ENCODE peak calls at places on chromosomes 2 and 18, in ten cellular contexts. One of them, this sample, is unnamed.

GRCh38 chr2:219687882-219688559 is 60.6 kb downstream of the SLC4A3 start:
- DNase-seq in hypothalamus: no peak
- DNase-seq in HT1080: no peak
- DNase-seq in pancreas: no peak
- DNase-seq in progenitor cell of endocrine pancreas: no peak
- DNase-seq in T-cell: no peak
- DNase-seq in DMS79 treated with DMSO at 0.1 percent for 48 hours: no peak
- DNase-seq in T-helper 1 cell: no peak
- DNase-seq in T1000: no peak
- DNase-seq in smooth muscle cell of the brain vasculature: no peak
- DNase-seq in this sample: no peak

GRCh38 chr18:41532344-41533086 is 422.5 kb upstream of the PIK3C3 start:
- DNase-seq in progenitor cell of endocrine pancreas: no peak
- DNase-seq in DMS79 treated with DMSO at 0.1 percent for 48 hours: no peak
- DNase-seq in T-cell: no peak
- DNase-seq in hypothalamus: no peak
- DNase-seq in HT1080: peak; percentile 45
- DNase-seq in pancreas: no peak
- DNase-seq in T-helper 1 cell: no peak
- DNase-seq in smooth muscle cell of the brain vasculature: no peak
- DNase-seq in T1000: no peak
- DNase-seq in this sample: no peak

GRCh38 chr2:211093743-211094303 is 537.4 kb downstream of the CPS1 start:
- DNase-seq in HT1080: peak; percentile 10
- DNase-seq in T-cell: no peak
- DNase-seq in hypothalamus: no peak
- DNase-seq in DMS79 treated with DMSO at 0.1 percent for 48 hours: no peak
- DNase-seq in T-helper 1 cell: no peak
- DNase-seq in progenitor cell of endocrine pancreas: no peak
- DNase-seq in smooth muscle cell of the brain vasculature: no peak
- DNase-seq in pancreas: no peak
- DNase-seq in T1000: no peak
- DNase-seq in this sample: no peak

GRCh38 chr2:25198209-25198525 is 29.8 kb upstream of the POMC start:
- DNase-seq in smooth muscle cell of the brain vasculature: no peak
- DNase-seq in pancreas: no peak
- DNase-seq in T-helper 1 cell: no peak
- DNase-seq in DMS79 treated with DMSO at 0.1 percent for 48 hours: no peak
- DNase-seq in T1000: no peak
- DNase-seq in progenitor cell of endocrine pancreas: no peak
- DNase-seq in T-cell: no peak
- DNase-seq in HT1080: no peak
- DNase-seq in hypothalamus: no peak
- DNase-seq in this sample: no peak

GRCh38 chr18:71011389-71011788 is 722.5 kb downstream of the SOCS6 start:
- DNase-seq in HT1080: no peak
- DNase-seq in progenitor cell of endocrine pancreas: no peak
- DNase-seq in pancreas: no peak
- DNase-seq in T-helper 1 cell: no peak
- DNase-seq in DMS79 treated with DMSO at 0.1 percent for 48 hours: no peak
- DNase-seq in T-cell: no peak
- DNase-seq in T1000: no peak
- DNase-seq in smooth muscle cell of the brain vasculature: no peak
- DNase-seq in hypothalamus: no peak
- DNase-seq in this sample: no peak

GRCh38 chr2:181680055-181680936 is at the start of gene NEUROD1:
- DNase-seq in T-helper 1 cell: no peak
- DNase-seq in smooth muscle cell of the brain vasculature: no peak
- DNase-seq in DMS79 treated with DMSO at 0.1 percent for 48 hours: peak; percentile 39
- DNase-seq in HT1080: no peak
- DNase-seq in progenitor cell of endocrine pancreas: no peak
- DNase-seq in T-cell: no peak
- DNase-seq in T1000: no peak
- DNase-seq in hypothalamus: no peak
- DNase-seq in pancreas: peak; percentile 76
- DNase-seq in this sample: no peak

GRCh38 chr2:67579207-67579606 is 182.1 kb downstream of the ETAA1 start:
- DNase-seq in smooth muscle cell of the brain vasculature: no peak
- DNase-seq in HT1080: no peak
- DNase-seq in pancreas: no peak
- DNase-seq in progenitor cell of endocrine pancreas: no peak
- DNase-seq in hypothalamus: no peak
- DNase-seq in T-cell: no peak
- DNase-seq in T1000: no peak
- DNase-seq in DMS79 treated with DMSO at 0.1 percent for 48 hours: peak; percentile 42
- DNase-seq in T-helper 1 cell: no peak
- DNase-seq in this sample: no peak

GRCh38 chr2:98458207-98458606 is 13.5 kb downstream of the INPP4A start:
- DNase-seq in T-helper 1 cell: no peak
- DNase-seq in T1000: no peak
- DNase-seq in HT1080: peak; percentile 41
- DNase-seq in DMS79 treated with DMSO at 0.1 percent for 48 hours: no peak
- DNase-seq in progenitor cell of endocrine pancreas: no peak
- DNase-seq in smooth muscle cell of the brain vasculature: no peak
- DNase-seq in pancreas: no peak
- DNase-seq in T-cell: no peak
- DNase-seq in hypothalamus: no peak
- DNase-seq in this sample: no peak

GRCh38 chr2:224025874-224026273 is 13.2 kb downstream of the SERPINE2 start:
- DNase-seq in progenitor cell of endocrine pancreas: no peak
- DNase-seq in T-helper 1 cell: peak; percentile 19
- DNase-seq in smooth muscle cell of the brain vasculature: no peak
- DNase-seq in hypothalamus: no peak
- DNase-seq in DMS79 treated with DMSO at 0.1 percent for 48 hours: no peak
- DNase-seq in pancreas: no peak
- DNase-seq in T1000: no peak
- DNase-seq in T-cell: peak; percentile 63
- DNase-seq in HT1080: peak; percentile 45
- DNase-seq in this sample: peak; percentile 93

GRCh38 chr18:59286341-59286740 is 13.1 kb upstream of the RAX start:
- DNase-seq in T1000: no peak
- DNase-seq in hypothalamus: no peak
- DNase-seq in T-cell: no peak
- DNase-seq in T-helper 1 cell: no peak
- DNase-seq in HT1080: no peak
- DNase-seq in DMS79 treated with DMSO at 0.1 percent for 48 hours: no peak
- DNase-seq in smooth muscle cell of the brain vasculature: no peak
- DNase-seq in progenitor cell of endocrine pancreas: no peak
- DNase-seq in pancreas: no peak
- DNase-seq in this sample: no peak

GRCh38 chr2:19416784-19417684 is 58.6 kb upstream of the OSR1 start:
- DNase-seq in T-cell: no peak
- DNase-seq in progenitor cell of endocrine pancreas: no peak
- DNase-seq in HT1080: no peak
- DNase-seq in smooth muscle cell of the brain vasculature: no peak
- DNase-seq in pancreas: no peak
- DNase-seq in T1000: no peak
- DNase-seq in hypothalamus: no peak
- DNase-seq in T-helper 1 cell: no peak
- DNase-seq in DMS79 treated with DMSO at 0.1 percent for 48 hours: no peak
- DNase-seq in this sample: no peak

GRCh38 chr18:79497638-79498081 is 101.9 kb downstream of the NFATC1 start:
- DNase-seq in DMS79 treated with DMSO at 0.1 percent for 48 hours: no peak
- DNase-seq in T-helper 1 cell: no peak
- DNase-seq in smooth muscle cell of the brain vasculature: no peak
- DNase-seq in pancreas: no peak
- DNase-seq in T1000: no peak
- DNase-seq in T-cell: no peak
- DNase-seq in hypothalamus: no peak
- DNase-seq in progenitor cell of endocrine pancreas: no peak
- DNase-seq in HT1080: no peak
- DNase-seq in this sample: no peak

GRCh38 chr18:27843783-27844415 is 333.0 kb downstream of the CDH2 start:
- DNase-seq in progenitor cell of endocrine pancreas: no peak
- DNase-seq in smooth muscle cell of the brain vasculature: no peak
- DNase-seq in HT1080: peak; percentile 92
- DNase-seq in DMS79 treated with DMSO at 0.1 percent for 48 hours: no peak
- DNase-seq in pancreas: no peak
- DNase-seq in T-cell: no peak
- DNase-seq in T1000: peak; percentile 4
- DNase-seq in hypothalamus: no peak
- DNase-seq in T-helper 1 cell: no peak
- DNase-seq in this sample: no peak

GRCh38 chr18:54426085-54426665 is 68.5 kb downstream of the C18orf54 start:
- DNase-seq in T-helper 1 cell: no peak
- DNase-seq in T-cell: no peak
- DNase-seq in T1000: no peak
- DNase-seq in smooth muscle cell of the brain vasculature: no peak
- DNase-seq in DMS79 treated with DMSO at 0.1 percent for 48 hours: no peak
- DNase-seq in hypothalamus: no peak
- DNase-seq in progenitor cell of endocrine pancreas: no peak
- DNase-seq in pancreas: no peak
- DNase-seq in HT1080: no peak
- DNase-seq in this sample: no peak

GRCh38 chr2:168626610-168627009 is 170.5 kb downstream of the CERS6 start:
- DNase-seq in progenitor cell of endocrine pancreas: no peak
- DNase-seq in pancreas: no peak
- DNase-seq in T-cell: no peak
- DNase-seq in T-helper 1 cell: no peak
- DNase-seq in T1000: no peak
- DNase-seq in DMS79 treated with DMSO at 0.1 percent for 48 hours: no peak
- DNase-seq in HT1080: no peak
- DNase-seq in hypothalamus: no peak
- DNase-seq in smooth muscle cell of the brain vasculature: no peak
- DNase-seq in this sample: no peak

GRCh38 chr18:38551881-38552280 is 986.3 kb upstream of the CELF4 start:
- DNase-seq in T-cell: no peak
- DNase-seq in HT1080: no peak
- DNase-seq in progenitor cell of endocrine pancreas: no peak
- DNase-seq in T-helper 1 cell: no peak
- DNase-seq in T1000: no peak
- DNase-seq in pancreas: no peak
- DNase-seq in smooth muscle cell of the brain vasculature: no peak
- DNase-seq in hypothalamus: no peak
- DNase-seq in DMS79 treated with DMSO at 0.1 percent for 48 hours: no peak
- DNase-seq in this sample: no peak

GRCh38 chr2:70958759-70959158 is 19.7 kb upstream of the ANKRD53 start:
- DNase-seq in smooth muscle cell of the brain vasculature: no peak
- DNase-seq in T-cell: no peak
- DNase-seq in hypothalamus: no peak
- DNase-seq in DMS79 treated with DMSO at 0.1 percent for 48 hours: no peak
- DNase-seq in pancreas: no peak
- DNase-seq in progenitor cell of endocrine pancreas: no peak
- DNase-seq in HT1080: no peak
- DNase-seq in T-helper 1 cell: no peak
- DNase-seq in T1000: no peak
- DNase-seq in this sample: no peak

GRCh38 chr18:21307578-21307977 is 65.5 kb downstream of the GREB1L start:
- DNase-seq in progenitor cell of endocrine pancreas: no peak
- DNase-seq in T-cell: no peak
- DNase-seq in DMS79 treated with DMSO at 0.1 percent for 48 hours: no peak
- DNase-seq in hypothalamus: no peak
- DNase-seq in HT1080: no peak
- DNase-seq in T-helper 1 cell: no peak
- DNase-seq in smooth muscle cell of the brain vasculature: no peak
- DNase-seq in pancreas: no peak
- DNase-seq in T1000: no peak
- DNase-seq in this sample: no peak

GRCh38 chr2:216499641-216500218 is 1.1 kb downstream of the RPL37A start:
- DNase-seq in T1000: no peak
- DNase-seq in smooth muscle cell of the brain vasculature: no peak
- DNase-seq in pancreas: no peak
- DNase-seq in DMS79 treated with DMSO at 0.1 percent for 48 hours: no peak
- DNase-seq in HT1080: peak; percentile 31
- DNase-seq in T-helper 1 cell: no peak
- DNase-seq in hypothalamus: no peak
- DNase-seq in progenitor cell of endocrine pancreas: no peak
- DNase-seq in T-cell: no peak
- DNase-seq in this sample: no peak

GRCh38 chr2:43175187-43175490 is 51.3 kb downstream of the ZFP36L2 start:
- DNase-seq in T-helper 1 cell: no peak
- DNase-seq in DMS79 treated with DMSO at 0.1 percent for 48 hours: no peak
- DNase-seq in hypothalamus: no peak
- DNase-seq in smooth muscle cell of the brain vasculature: no peak
- DNase-seq in T-cell: no peak
- DNase-seq in HT1080: no peak
- DNase-seq in progenitor cell of endocrine pancreas: no peak
- DNase-seq in pancreas: no peak
- DNase-seq in T1000: no peak
- DNase-seq in this sample: no peak

This sample was measured in SIG-M5.